ENCODE peak calls at places on chromosomes 7 and 10, in eight cellular contexts. I, R, K, W, H, V, Y and B are unnamed samples.

GRCh38 chr10:84185526-84186175 is 8.7 kb upstream of the CDHR1 start:
- DNase-seq in I (no peak), R (peak; percentile 34), K (no peak), W (no peak), H (no peak), V (no peak), Y (no peak), B (no peak)

GRCh38 chr7:15503603-15504280 is 58.1 kb downstream of the AGMO start:
- DNase-seq in I (no peak), R (no peak), K (no peak), W (no peak), H (no peak), V (no peak), Y (peak; percentile 14), B (no peak)

GRCh38 chr10:61785410-61786105 is 115.9 kb upstream of the ARID5B start:
- DNase-seq in I (no peak), R (no peak), K (no peak), W (no peak), H (no peak), V (no peak), Y (no peak), B (no peak)

GRCh38 chr10:129800796-129801340 is 163.2 kb downstream of the EBF3 start:
- DNase-seq in I (no peak), R (no peak), K (no peak), W (no peak), H (no peak), V (no peak), Y (no peak), B (no peak)

GRCh38 chr7:53237344-53237913 is 202.0 kb downstream of the POM121L12 start:
- DNase-seq in I (no peak), R (no peak), K (no peak), W (no peak), H (no peak), V (no peak), Y (no peak), B (no peak)

GRCh38 chr7:105894131-105894530 is 17.7 kb upstream of the ATXN7L1 start:
- DNase-seq in I (no peak), R (no peak), K (no peak), W (no peak), H (no peak), V (no peak), Y (no peak), B (no peak)

GRCh38 chr7:105611856-105612775 is 30.8 kb upstream of the EFCAB10 start:
- DNase-seq in I (no peak), R (no peak), K (no peak), W (no peak), H (no peak), V (no peak), Y (peak; percentile 11), B (no peak)

GRCh38 chr7:35513828-35514227 is 181.1 kb downstream of the HERPUD2 start:
- DNase-seq in I (no peak), R (no peak), K (no peak), W (no peak), H (no peak), V (no peak), Y (no peak), B (no peak)

GRCh38 chr7:23944131-23944530 is 234.1 kb downstream of the STK31 start:
- DNase-seq in I (no peak), R (no peak), K (no peak), W (no peak), H (no peak), V (no peak), Y (no peak), B (no peak)

GRCh38 chr7:45021604-45022296 is 21.7 kb downstream of the CCM2 start:
- DNase-seq in I (no peak), R (no peak), K (no peak), W (no peak), H (no peak), V (no peak), Y (peak; percentile 71), B (no peak)

GRCh38 chr7:471866-472639 is 47.6 kb downstream of the PDGFA start:
- DNase-seq in I (peak; percentile 75), R (no peak), K (no peak), W (peak; percentile 31), H (peak; percentile 80), V (peak; percentile 77), Y (peak; percentile 85), B (peak; percentile 56)

GRCh38 chr7:43592321-43592720 is 9.4 kb downstream of the STK17A start:
- DNase-seq in I (no peak), R (no peak), K (no peak), W (no peak), H (no peak), V (no peak), Y (no peak), B (no peak)

GRCh38 chr10:86325158-86325557 is 41.4 kb downstream of the GRID1 start:
- DNase-seq in I (no peak), R (peak; percentile 15), K (no peak), W (no peak), H (no peak), V (no peak), Y (no peak), B (no peak)

GRCh38 chr7:27647489-27647888 is 15.2 kb downstream of the HIBADH start:
- DNase-seq in I (no peak), R (no peak), K (no peak), W (no peak), H (no peak), V (no peak), Y (no peak), B (no peak)

GRCh38 chr10:7529638-7530037 is 118.8 kb upstream of the SFMBT2 start:
- DNase-seq in I (no peak), R (peak; percentile 32), K (no peak), W (peak; percentile 17), H (no peak), V (no peak), Y (no peak), B (no peak)

GRCh38 chr7:48052748-48053147 is 17.4 kb downstream of the C7orf57 start:
- DNase-seq in I (no peak), R (no peak), K (no peak), W (no peak), H (no peak), V (no peak), Y (peak; percentile 55), B (no peak)

GRCh38 chr10:49614242-49615198 is 683 bp downstream of the CHAT start:
- DNase-seq in I (no peak), R (peak; percentile 27), K (no peak), W (no peak), H (no peak), V (no peak), Y (no peak), B (no peak)

GRCh38 chr10:122515588-122516231 is 44.8 kb upstream of the DMBT1 start:
- DNase-seq in I (no peak), R (no peak), K (no peak), W (no peak), H (no peak), V (no peak), Y (no peak), B (no peak)

GRCh38 chr7:31413735-31414134 is 73.2 kb upstream of the NEUROD6 start:
- DNase-seq in I (no peak), R (no peak), K (no peak), W (no peak), H (no peak), V (no peak), Y (no peak), B (no peak)

GRCh38 chr7:74587435-74588126 is 69.9 kb upstream of the GTF2I start:
- DNase-seq in I (peak; percentile 67), R (peak; percentile 57), K (no peak), W (peak; percentile 99), H (peak; percentile 90), V (peak; percentile 61), Y (peak; percentile 83), B (peak; percentile 58)

GRCh38 chr7:920351-921070 is 34.0 kb downstream of the ADAP1 start:
- DNase-seq in I (no peak), R (no peak), K (no peak), W (peak; percentile 0), H (peak; percentile 33), V (peak; percentile 26), Y (no peak), B (no peak)

GRCh38 chr10:16941865-16942264 is 124.6 kb upstream of the RSU1 start:
- DNase-seq in I (no peak), R (no peak), K (no peak), W (no peak), H (no peak), V (no peak), Y (no peak), B (no peak)

GRCh38 chr10:121450247-121450646 is 148.0 kb downstream of the FGFR2 start:
- DNase-seq in I (no peak), R (peak; percentile 65), K (no peak), W (no peak), H (no peak), V (no peak), Y (no peak), B (no peak)

GRCh38 chr10:23064288-23065114 is 30.9 kb upstream of the MSRB2 start:
- DNase-seq in I (no peak), R (no peak), K (no peak), W (no peak), H (no peak), V (no peak), Y (no peak), B (no peak)

GRCh38 chr10:79002336-79002735 is 66.4 kb upstream of the ZMIZ1 start:
- DNase-seq in I (no peak), R (peak; percentile 47), K (no peak), W (peak; percentile 51), H (no peak), V (no peak), Y (no peak), B (no peak)

GRCh38 chr7:101614939-101615302 is 14.2 kb downstream of the MYL10 start:
- DNase-seq in I (no peak), R (no peak), K (no peak), W (no peak), H (no peak), V (no peak), Y (no peak), B (no peak)

GRCh38 chr10:131207176-131207575 is 104.3 kb downstream of the TCERG1L start:
- DNase-seq in I (no peak), R (no peak), K (no peak), W (no peak), H (no peak), V (peak; percentile 21), Y (no peak), B (no peak)

GRCh38 chr7:142963993-142964392 is 1.8 kb upstream of the KEL start:
- DNase-seq in I (peak; percentile 5), R (no peak), K (no peak), W (no peak), H (no peak), V (no peak), Y (no peak), B (no peak)

GRCh38 chr10:76640765-76641164 is 996.8 kb downstream of the KCNMA1 start:
- DNase-seq in I (no peak), R (no peak), K (no peak), W (no peak), H (no peak), V (no peak), Y (no peak), B (no peak)

GRCh38 chr7:103387267-103387666 is 39.8 kb downstream of the PSMC2 start:
- DNase-seq in I (no peak), R (no peak), K (no peak), W (no peak), H (no peak), V (no peak), Y (no peak), B (no peak)

GRCh38 chr10:74223755-74224530 is 72.9 kb downstream of the ADK start:
- DNase-seq in I (no peak), R (no peak), K (no peak), W (no peak), H (peak; percentile 66), V (no peak), Y (peak; percentile 89), B (no peak)

GRCh38 chr7:14419554-14419953 is 430.1 kb upstream of the ETV1 start:
- DNase-seq in I (no peak), R (no peak), K (no peak), W (no peak), H (no peak), V (no peak), Y (no peak), B (no peak)

GRCh38 chr10:1188556-1189135 is 132.5 kb downstream of the WDR37 start:
- DNase-seq in I (no peak), R (no peak), K (no peak), W (no peak), H (no peak), V (no peak), Y (no peak), B (no peak)

GRCh38 chr7:2309889-2310331 is 4.3 kb downstream of the SNX8 start:
- DNase-seq in I (no peak), R (peak; percentile 87), K (no peak), W (no peak), H (peak; percentile 87), V (peak; percentile 59), Y (peak; percentile 84), B (peak; percentile 10)